ENCODE peak calls at places on chromosomes 4 and X, in five cellular contexts. One of them, this sample, is unnamed.

GRCh38 chr4:142719854-142720541 is 126.1 kb downstream of the INPP4B start:
- DNase-seq in ovary: no peak
- DNase-seq in psoas muscle: no peak
- DNase-seq in PC-3: peak; percentile 93
- DNase-seq in hepatocyte: peak; percentile 14
- DNase-seq in this sample: peak; percentile 85

GRCh38 chrX:20032201-20032600 is 41.3 kb upstream of the BCLAF3 start:
- DNase-seq in ovary: no peak
- DNase-seq in psoas muscle: no peak
- DNase-seq in PC-3: no peak
- DNase-seq in hepatocyte: no peak
- DNase-seq in this sample: no peak

GRCh38 chr4:52312722-52313121 is 261.6 kb downstream of the SPATA18 start:
- DNase-seq in psoas muscle: no peak
- DNase-seq in hepatocyte: no peak
- DNase-seq in ovary: no peak
- DNase-seq in PC-3: peak; percentile 94
- DNase-seq in this sample: peak; percentile 44

GRCh38 chr4:30630431-30630830 is 89.7 kb upstream of the PCDH7 start:
- DNase-seq in PC-3: peak; percentile 20
- DNase-seq in ovary: no peak
- DNase-seq in psoas muscle: no peak
- DNase-seq in hepatocyte: no peak
- DNase-seq in this sample: no peak

GRCh38 chr4:187183351-187183750 is 459.7 kb upstream of the FAT1 start:
- DNase-seq in PC-3: no peak
- DNase-seq in ovary: no peak
- DNase-seq in psoas muscle: no peak
- DNase-seq in hepatocyte: no peak
- DNase-seq in this sample: no peak

GRCh38 chrX:77693594-77693993 is 92.4 kb downstream of the ATRX start:
- DNase-seq in ovary: no peak
- DNase-seq in psoas muscle: no peak
- DNase-seq in hepatocyte: no peak
- DNase-seq in PC-3: no peak
- DNase-seq in this sample: no peak

GRCh38 chrX:153400146-153401132 is 711 bp downstream of the PNMA6E start:
- DNase-seq in hepatocyte: no peak
- DNase-seq in ovary: no peak
- DNase-seq in PC-3: peak; percentile 49
- DNase-seq in psoas muscle: no peak
- DNase-seq in this sample: no peak

GRCh38 chr4:79334341-79334740 is 8.5 kb upstream of the NAA11 start:
- DNase-seq in psoas muscle: no peak
- DNase-seq in PC-3: no peak
- DNase-seq in ovary: no peak
- DNase-seq in hepatocyte: no peak
- DNase-seq in this sample: no peak

GRCh38 chr4:173211222-173211621 is 42.6 kb downstream of the GALNT7 start:
- DNase-seq in PC-3: peak; percentile 41
- DNase-seq in psoas muscle: no peak
- DNase-seq in ovary: no peak
- DNase-seq in hepatocyte: no peak
- DNase-seq in this sample: peak; percentile 22

GRCh38 chrX:143002206-143002605 is 23.5 kb upstream of the SPANXN4 start:
- DNase-seq in ovary: no peak
- DNase-seq in psoas muscle: no peak
- DNase-seq in hepatocyte: no peak
- DNase-seq in PC-3: no peak
- DNase-seq in this sample: no peak

GRCh38 chr4:142974331-142974730 is 128.2 kb upstream of the INPP4B start:
- DNase-seq in PC-3: no peak
- DNase-seq in psoas muscle: no peak
- DNase-seq in ovary: no peak
- DNase-seq in hepatocyte: no peak
- DNase-seq in this sample: no peak

GRCh38 chr4:87919951-87920350 is 55.6 kb upstream of the SPP1 start:
- DNase-seq in ovary: no peak
- DNase-seq in PC-3: no peak
- DNase-seq in psoas muscle: no peak
- DNase-seq in hepatocyte: no peak
- DNase-seq in this sample: no peak

GRCh38 chr4:176818531-176818930 is 25.8 kb upstream of the VEGFC start:
- DNase-seq in PC-3: no peak
- DNase-seq in ovary: no peak
- DNase-seq in hepatocyte: no peak
- DNase-seq in psoas muscle: no peak
- DNase-seq in this sample: peak; percentile 11

GRCh38 chrX:119760026-119760902 is 1.9 kb downstream of the SOWAHD start:
- DNase-seq in hepatocyte: no peak
- DNase-seq in psoas muscle: no peak
- DNase-seq in ovary: no peak
- DNase-seq in PC-3: no peak
- DNase-seq in this sample: no peak

GRCh38 chr4:42341518-42342026 is 55.7 kb upstream of the SHISA3 start:
- DNase-seq in hepatocyte: no peak
- DNase-seq in psoas muscle: no peak
- DNase-seq in PC-3: no peak
- DNase-seq in ovary: no peak
- DNase-seq in this sample: no peak

GRCh38 chrX:78092296-78092695 is 11.8 kb upstream of the PGK1 start:
- DNase-seq in PC-3: peak; percentile 57
- DNase-seq in ovary: no peak
- DNase-seq in psoas muscle: no peak
- DNase-seq in hepatocyte: no peak
- DNase-seq in this sample: peak; percentile 88

GRCh38 chr4:173333658-173334084 is 487 bp downstream of the HMGB2 start:
- DNase-seq in psoas muscle: peak; percentile 78
- DNase-seq in hepatocyte: peak; percentile 78
- DNase-seq in ovary: peak; percentile 74
- DNase-seq in PC-3: peak; percentile 13
- DNase-seq in this sample: no peak

GRCh38 chr4:16516796-16517413 is 290.6 kb upstream of the TAPT1 start:
- DNase-seq in ovary: peak; percentile 66
- DNase-seq in psoas muscle: no peak
- DNase-seq in hepatocyte: peak; percentile 76
- DNase-seq in PC-3: peak; percentile 54
- DNase-seq in this sample: no peak

GRCh38 chrX:2788980-2789379 is 37.1 kb downstream of the XG start:
- DNase-seq in hepatocyte: no peak
- DNase-seq in ovary: no peak
- DNase-seq in psoas muscle: no peak
- DNase-seq in PC-3: no peak
- DNase-seq in this sample: no peak

GRCh38 chr4:158536833-158537232 is 15.2 kb downstream of the RXFP1 start:
- DNase-seq in psoas muscle: no peak
- DNase-seq in hepatocyte: no peak
- DNase-seq in PC-3: no peak
- DNase-seq in ovary: no peak
- DNase-seq in this sample: no peak

GRCh38 chr4:38189445-38189844 is 229.2 kb downstream of the PTTG2 start:
- DNase-seq in hepatocyte: no peak
- DNase-seq in psoas muscle: no peak
- DNase-seq in PC-3: peak; percentile 89
- DNase-seq in ovary: no peak
- DNase-seq in this sample: peak; percentile 91

GRCh38 chr4:54085284-54085683 is 14.7 kb upstream of the GSX2 start:
- DNase-seq in hepatocyte: no peak
- DNase-seq in ovary: no peak
- DNase-seq in PC-3: peak; percentile 97
- DNase-seq in psoas muscle: peak; percentile 82
- DNase-seq in this sample: peak; percentile 97

GRCh38 chr4:106261980-106262379 is 54.0 kb downstream of the TBCK start:
- DNase-seq in PC-3: no peak
- DNase-seq in psoas muscle: no peak
- DNase-seq in ovary: no peak
- DNase-seq in hepatocyte: no peak
- DNase-seq in this sample: no peak

GRCh38 chr4:157992038-157992706 is 180.7 kb downstream of the GASK1B start:
- DNase-seq in psoas muscle: no peak
- DNase-seq in ovary: no peak
- DNase-seq in hepatocyte: peak; percentile 84
- DNase-seq in PC-3: peak; percentile 81
- DNase-seq in this sample: peak; percentile 73

GRCh38 chrX:106680716-106681115 is 45.8 kb upstream of the RNF128 start:
- DNase-seq in ovary: no peak
- DNase-seq in psoas muscle: no peak
- DNase-seq in PC-3: no peak
- DNase-seq in hepatocyte: no peak
- DNase-seq in this sample: no peak

GRCh38 chr4:159341486-159341885 is 238.6 kb downstream of the RAPGEF2 start:
- DNase-seq in psoas muscle: no peak
- DNase-seq in hepatocyte: no peak
- DNase-seq in ovary: no peak
- DNase-seq in PC-3: no peak
- DNase-seq in this sample: peak; percentile 33

GRCh38 chrX:31268359-31268758 is 196.5 kb upstream of the FTHL17 start:
- DNase-seq in hepatocyte: no peak
- DNase-seq in PC-3: no peak
- DNase-seq in psoas muscle: no peak
- DNase-seq in ovary: no peak
- DNase-seq in this sample: no peak

GRCh38 chr4:21835712-21836111 is 112.9 kb downstream of the KCNIP4 start:
- DNase-seq in hepatocyte: no peak
- DNase-seq in psoas muscle: no peak
- DNase-seq in ovary: no peak
- DNase-seq in PC-3: peak; percentile 16
- DNase-seq in this sample: no peak

GRCh38 chrX:82163701-82164100 is 961.8 kb downstream of the SH3BGRL start:
- DNase-seq in hepatocyte: no peak
- DNase-seq in psoas muscle: no peak
- DNase-seq in PC-3: peak; percentile 60
- DNase-seq in ovary: no peak
- DNase-seq in this sample: peak; percentile 8

GRCh38 chr4:20074450-20074849 is 177.3 kb upstream of the SLIT2 start:
- DNase-seq in hepatocyte: peak; percentile 7
- DNase-seq in psoas muscle: no peak
- DNase-seq in PC-3: peak; percentile 4
- DNase-seq in ovary: no peak
- DNase-seq in this sample: no peak

GRCh38 chr4:52015366-52015765 is 4.8 kb downstream of the LRRC66 start:
- DNase-seq in psoas muscle: no peak
- DNase-seq in hepatocyte: peak; percentile 21
- DNase-seq in ovary: no peak
- DNase-seq in PC-3: peak; percentile 46
- DNase-seq in this sample: no peak

GRCh38 chr4:647481-647880 is 22.1 kb downstream of the PDE6B start:
- DNase-seq in PC-3: no peak
- DNase-seq in ovary: no peak
- DNase-seq in psoas muscle: peak; percentile 13
- DNase-seq in hepatocyte: no peak
- DNase-seq in this sample: no peak

GRCh38 chrX:39777623-39778025 is 320.1 kb downstream of the BCOR start:
- DNase-seq in psoas muscle: no peak
- DNase-seq in PC-3: no peak
- DNase-seq in ovary: no peak
- DNase-seq in hepatocyte: no peak
- DNase-seq in this sample: no peak

DNA sequence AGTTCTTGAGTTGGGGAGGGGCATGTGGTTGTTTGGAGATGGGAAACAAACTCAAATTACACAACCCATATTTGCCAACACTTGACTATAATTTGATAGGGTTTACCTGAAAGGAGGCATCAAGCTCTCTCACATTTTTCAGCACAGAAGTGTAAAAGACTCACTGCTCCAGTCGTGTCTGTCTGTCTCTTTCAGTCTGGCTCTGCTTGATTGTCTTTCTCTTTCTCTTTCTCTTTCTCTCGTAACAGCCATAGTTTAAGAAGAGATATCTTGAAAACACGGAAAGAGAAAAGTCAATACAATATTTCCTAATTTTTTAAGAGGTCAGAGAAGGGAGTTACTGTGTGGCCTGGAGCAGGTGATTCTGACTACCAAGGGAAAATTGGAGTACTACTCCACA is 413.6 kb upstream of the CXorf51A start:
- DNase-seq in psoas muscle: no peak
- DNase-seq in ovary: no peak
- DNase-seq in hepatocyte: no peak
- DNase-seq in PC-3: no peak
- DNase-seq in this sample: no peak
- H3K27me3 ChIP-seq in psoas muscle: no peaks in the 10 kb centered on the region
- H3K27me3 ChIP-seq in ovary: no peaks in the 10 kb centered on the region
- H3K27me3 ChIP-seq in hepatocyte: no peaks in the 10 kb centered on the region
- H3K27me3 ChIP-seq in PC-3: no peaks in the 10 kb centered on the region
- H3K27me3 ChIP-seq in this sample: no peaks in the 10 kb centered on the region

GRCh38 chr4:108180513-108180912 is 11.8 kb upstream of the LEF1 start:
- DNase-seq in hepatocyte: no peak
- DNase-seq in ovary: no peak
- DNase-seq in PC-3: no peak
- DNase-seq in psoas muscle: no peak
- DNase-seq in this sample: no peak

GRCh38 chr4:108175966-108176365 is 7.2 kb upstream of the LEF1 start:
- DNase-seq in PC-3: no peak
- DNase-seq in psoas muscle: no peak
- DNase-seq in hepatocyte: no peak
- DNase-seq in ovary: no peak
- DNase-seq in this sample: no peak

GRCh38 chr4:108181704-108182103 is 13.0 kb upstream of the LEF1 start:
- DNase-seq in psoas muscle: no peak
- DNase-seq in hepatocyte: no peak
- DNase-seq in ovary: no peak
- DNase-seq in PC-3: no peak
- DNase-seq in this sample: no peak
- TF ChIP-seq CTCF in psoas muscle: peak; percentile 12
- TF ChIP-seq CTCF in hepatocyte: peak; percentile 3
- TF ChIP-seq CTCF in ovary: no peak
- TF ChIP-seq CTCF in PC-3: peak; percentile 35
- TF ChIP-seq CTCF in this sample: no peak

GRCh38 chrX:17860811-17861495 is at the start of gene RAI2:
- DNase-seq in ovary: peak; percentile 55
- DNase-seq in psoas muscle: peak; percentile 54
- DNase-seq in hepatocyte: peak; percentile 50
- DNase-seq in PC-3: no peak
- DNase-seq in this sample: no peak
- H3K27me3 ChIP-seq in ovary: no peaks in the 10 kb centered on the region
- H3K27me3 ChIP-seq in psoas muscle: peaks cover 32% of the 10 kb centered on the region
- H3K27me3 ChIP-seq in hepatocyte: peaks cover 22% of the 10 kb centered on the region
- H3K27me3 ChIP-seq in PC-3: peaks cover 27% of the 10 kb centered on the region
- H3K27me3 ChIP-seq in this sample: peaks cover 10% of the 10 kb centered on the region

GRCh38 chr4:73401412-73401811 is 2.7 kb upstream of the ALB start:
- DNase-seq in hepatocyte: no peak
- DNase-seq in PC-3: no peak
- DNase-seq in ovary: no peak
- DNase-seq in psoas muscle: no peak
- DNase-seq in this sample: no peak
- TF ChIP-seq CTCF in hepatocyte: no peak
- TF ChIP-seq CTCF in PC-3: no peak
- TF ChIP-seq CTCF in ovary: no peak
- TF ChIP-seq CTCF in psoas muscle: no peak
- TF ChIP-seq CTCF in this sample: no peak

GRCh38 chr4:3486556-3487270 is 23.6 kb downstream of the DOK7 start:
- DNase-seq in ovary: no peak
- DNase-seq in hepatocyte: no peak
- DNase-seq in psoas muscle: no peak
- DNase-seq in PC-3: no peak
- DNase-seq in this sample: no peak
- H3K27me3 ChIP-seq in ovary: no peaks in the 10 kb centered on the region
- H3K27me3 ChIP-seq in hepatocyte: peaks cover 12% of the 10 kb centered on the region
- H3K27me3 ChIP-seq in psoas muscle: no peaks in the 10 kb centered on the region
- H3K27me3 ChIP-seq in PC-3: no peaks in the 10 kb centered on the region
- H3K27me3 ChIP-seq in this sample: no peaks in the 10 kb centered on the region

GRCh38 chr4:168511780-168512467 is 15.1 kb downstream of the PALLD start:
- DNase-seq in hepatocyte: no peak
- DNase-seq in PC-3: no peak
- DNase-seq in ovary: no peak
- DNase-seq in psoas muscle: no peak
- DNase-seq in this sample: no peak
- TF ChIP-seq CTCF in hepatocyte: no peak
- TF ChIP-seq CTCF in PC-3: no peak
- TF ChIP-seq CTCF in ovary: no peak
- TF ChIP-seq CTCF in psoas muscle: no peak
- TF ChIP-seq CTCF in this sample: no peak

This sample was measured in bronchial epithelial cell.